ENCODE peak calls at places on chromosomes 12 and 14, in nine cellular contexts. One of them, this sample, is unnamed.

GRCh38 chr14:64878775-64879634 is 702 bp downstream of the SPTB start:
- DNase-seq in ELR: no peak
- DNase-seq in T-cell: no peak
- DNase-seq in RWPE1: no peak
- DNase-seq in NCI-H1092 treated with DMSO at 0.1 percent for 48 hours: peak
- DNase-seq in left lung: no peak
- DNase-seq in right cardiac atrium: peak
- DNase-seq in central memory CD4-positive, alpha-beta T cell: no peak
- DNase-seq in stimulated activated CD4-positive, alpha-beta T cell treated with anti-CD3 and anti-CD28 coated beads, Interleukin-1b, Interleukin-23, amount 100 ng/mL, for 48 hours: no peak
- DNase-seq in this sample: no peak

GRCh38 chr14:81315344-81315743 is 84.8 kb downstream of the STON2 start:
- DNase-seq in left lung: no peak
- DNase-seq in ELR: no peak
- DNase-seq in right cardiac atrium: no peak
- DNase-seq in T-cell: no peak
- DNase-seq in stimulated activated CD4-positive, alpha-beta T cell treated with anti-CD3 and anti-CD28 coated beads, Interleukin-1b, Interleukin-23, amount 100 ng/mL, for 48 hours: no peak
- DNase-seq in RWPE1: no peak
- DNase-seq in NCI-H1092 treated with DMSO at 0.1 percent for 48 hours: peak
- DNase-seq in central memory CD4-positive, alpha-beta T cell: no peak
- DNase-seq in this sample: no peak

GRCh38 chr14:93994919-93995682 is 2.0 kb upstream of the CCDC197 start:
- DNase-seq in NCI-H1092 treated with DMSO at 0.1 percent for 48 hours: no peak
- DNase-seq in RWPE1: peak
- DNase-seq in stimulated activated CD4-positive, alpha-beta T cell treated with anti-CD3 and anti-CD28 coated beads, Interleukin-1b, Interleukin-23, amount 100 ng/mL, for 48 hours: peak
- DNase-seq in left lung: no peak
- DNase-seq in central memory CD4-positive, alpha-beta T cell: no peak
- DNase-seq in ELR: peak
- DNase-seq in T-cell: no peak
- DNase-seq in right cardiac atrium: peak
- DNase-seq in this sample: peak

GRCh38 chr12:82359115-82359478 is 768 bp downstream of the METTL25 start:
- DNase-seq in stimulated activated CD4-positive, alpha-beta T cell treated with anti-CD3 and anti-CD28 coated beads, Interleukin-1b, Interleukin-23, amount 100 ng/mL, for 48 hours: no peak
- DNase-seq in NCI-H1092 treated with DMSO at 0.1 percent for 48 hours: peak
- DNase-seq in right cardiac atrium: peak
- DNase-seq in ELR: peak
- DNase-seq in T-cell: no peak
- DNase-seq in RWPE1: peak
- DNase-seq in left lung: no peak
- DNase-seq in central memory CD4-positive, alpha-beta T cell: no peak
- DNase-seq in this sample: peak

GRCh38 chr12:29023436-29024076 is 125.5 kb upstream of the FAR2 start:
- DNase-seq in stimulated activated CD4-positive, alpha-beta T cell treated with anti-CD3 and anti-CD28 coated beads, Interleukin-1b, Interleukin-23, amount 100 ng/mL, for 48 hours: no peak
- DNase-seq in right cardiac atrium: no peak
- DNase-seq in NCI-H1092 treated with DMSO at 0.1 percent for 48 hours: no peak
- DNase-seq in T-cell: no peak
- DNase-seq in RWPE1: no peak
- DNase-seq in central memory CD4-positive, alpha-beta T cell: no peak
- DNase-seq in ELR: no peak
- DNase-seq in left lung: no peak
- DNase-seq in this sample: no peak

GRCh38 chr14:64035143-64035542 is 182.3 kb downstream of the SYNE2 start:
- DNase-seq in right cardiac atrium: no peak
- DNase-seq in central memory CD4-positive, alpha-beta T cell: no peak
- DNase-seq in stimulated activated CD4-positive, alpha-beta T cell treated with anti-CD3 and anti-CD28 coated beads, Interleukin-1b, Interleukin-23, amount 100 ng/mL, for 48 hours: no peak
- DNase-seq in left lung: no peak
- DNase-seq in RWPE1: no peak
- DNase-seq in NCI-H1092 treated with DMSO at 0.1 percent for 48 hours: no peak
- DNase-seq in T-cell: no peak
- DNase-seq in ELR: peak
- DNase-seq in this sample: peak

GRCh38 chr12:2586159-2587035 is 208.4 kb upstream of the FKBP4 start:
- DNase-seq in NCI-H1092 treated with DMSO at 0.1 percent for 48 hours: peak
- DNase-seq in stimulated activated CD4-positive, alpha-beta T cell treated with anti-CD3 and anti-CD28 coated beads, Interleukin-1b, Interleukin-23, amount 100 ng/mL, for 48 hours: no peak
- DNase-seq in ELR: no peak
- DNase-seq in RWPE1: no peak
- DNase-seq in right cardiac atrium: no peak
- DNase-seq in T-cell: no peak
- DNase-seq in left lung: no peak
- DNase-seq in central memory CD4-positive, alpha-beta T cell: no peak
- DNase-seq in this sample: no peak

GRCh38 chr14:71684323-71684722 is 247.9 kb upstream of the RGS6 start:
- DNase-seq in left lung: no peak
- DNase-seq in stimulated activated CD4-positive, alpha-beta T cell treated with anti-CD3 and anti-CD28 coated beads, Interleukin-1b, Interleukin-23, amount 100 ng/mL, for 48 hours: no peak
- DNase-seq in T-cell: no peak
- DNase-seq in ELR: no peak
- DNase-seq in NCI-H1092 treated with DMSO at 0.1 percent for 48 hours: no peak
- DNase-seq in RWPE1: no peak
- DNase-seq in central memory CD4-positive, alpha-beta T cell: no peak
- DNase-seq in right cardiac atrium: no peak
- DNase-seq in this sample: no peak

GRCh38 chr12:3869860-3870259 is 3.3 kb downstream of the PARP11 start:
- DNase-seq in left lung: no peak
- DNase-seq in central memory CD4-positive, alpha-beta T cell: peak
- DNase-seq in RWPE1: no peak
- DNase-seq in NCI-H1092 treated with DMSO at 0.1 percent for 48 hours: no peak
- DNase-seq in stimulated activated CD4-positive, alpha-beta T cell treated with anti-CD3 and anti-CD28 coated beads, Interleukin-1b, Interleukin-23, amount 100 ng/mL, for 48 hours: peak
- DNase-seq in ELR: no peak
- DNase-seq in T-cell: no peak
- DNase-seq in right cardiac atrium: no peak
- DNase-seq in this sample: no peak

GRCh38 chr14:96349286-96350075 is 13.7 kb downstream of the ATG2B start:
- DNase-seq in T-cell: no peak
- DNase-seq in ELR: peak
- DNase-seq in left lung: no peak
- DNase-seq in stimulated activated CD4-positive, alpha-beta T cell treated with anti-CD3 and anti-CD28 coated beads, Interleukin-1b, Interleukin-23, amount 100 ng/mL, for 48 hours: no peak
- DNase-seq in RWPE1: no peak
- DNase-seq in right cardiac atrium: no peak
- DNase-seq in NCI-H1092 treated with DMSO at 0.1 percent for 48 hours: no peak
- DNase-seq in central memory CD4-positive, alpha-beta T cell: no peak
- DNase-seq in this sample: peak

GRCh38 chr14:71636820-71637471 is 295.3 kb upstream of the RGS6 start:
- DNase-seq in central memory CD4-positive, alpha-beta T cell: no peak
- DNase-seq in T-cell: no peak
- DNase-seq in left lung: no peak
- DNase-seq in right cardiac atrium: no peak
- DNase-seq in ELR: no peak
- DNase-seq in NCI-H1092 treated with DMSO at 0.1 percent for 48 hours: no peak
- DNase-seq in stimulated activated CD4-positive, alpha-beta T cell treated with anti-CD3 and anti-CD28 coated beads, Interleukin-1b, Interleukin-23, amount 100 ng/mL, for 48 hours: no peak
- DNase-seq in RWPE1: no peak
- DNase-seq in this sample: no peak

GRCh38 chr12:130456375-130457199 is 118.9 kb downstream of the PIWIL1 start:
- DNase-seq in RWPE1: no peak
- DNase-seq in stimulated activated CD4-positive, alpha-beta T cell treated with anti-CD3 and anti-CD28 coated beads, Interleukin-1b, Interleukin-23, amount 100 ng/mL, for 48 hours: no peak
- DNase-seq in T-cell: no peak
- DNase-seq in central memory CD4-positive, alpha-beta T cell: no peak
- DNase-seq in ELR: no peak
- DNase-seq in NCI-H1092 treated with DMSO at 0.1 percent for 48 hours: peak
- DNase-seq in left lung: no peak
- DNase-seq in right cardiac atrium: peak
- DNase-seq in this sample: peak

This sample was measured in kidney tubule cell.